ENCODE peak calls at places on chromosomes 1 and 21, in nine cellular contexts. F, U, Q, E, A, R, O, W and L are unnamed samples.

GRCh38 chr1:70909262-70909817 is 138.3 kb downstream of the PTGER3 start:
- DNase-seq in F (no peak), U (no peak), Q (no peak), E (no peak), A (no peak), R (no peak), O (no peak), W (no peak), L (no peak)

GRCh38 chr1:239719642-239720258 is 333.4 kb downstream of the CHRM3 start:
- DNase-seq in F (no peak), U (no peak), Q (no peak), E (no peak), A (no peak), R (no peak), O (no peak), W (no peak), L (no peak)

GRCh38 chr1:61271412-61271789 is 189.0 kb downstream of the NFIA start:
- DNase-seq in F (no peak), U (no peak), Q (no peak), E (no peak), A (no peak), R (no peak), O (no peak), W (no peak), L (no peak)

GRCh38 chr21:36482673-36483072 is 2.8 kb upstream of the CLDN14 start:
- DNase-seq in F (no peak), U (no peak), Q (no peak), E (no peak), A (no peak), R (no peak), O (no peak), W (no peak), L (no peak)

GRCh38 chr1:59494145-59494824 is 197.4 kb downstream of the FGGY start:
- DNase-seq in F (no peak), U (no peak), Q (no peak), E (peak; percentile 7), A (no peak), R (no peak), O (no peak), W (no peak), L (peak; percentile 54)

GRCh38 chr1:159849972-159850371 is 12.5 kb downstream of the VSIG8 start:
- DNase-seq in F (no peak), U (no peak), Q (no peak), E (peak; percentile 75), A (no peak), R (no peak), O (no peak), W (no peak), L (peak; percentile 52)

GRCh38 chr1:186609183-186609582 is 71.0 kb downstream of the PTGS2 start:
- DNase-seq in F (no peak), U (no peak), Q (no peak), E (no peak), A (no peak), R (no peak), O (no peak), W (no peak), L (no peak)

GRCh38 chr1:153791856-153792253 is 16.6 kb downstream of the SLC27A3 start:
- DNase-seq in F (no peak), U (no peak), Q (no peak), E (peak; percentile 28), A (no peak), R (peak; percentile 56), O (peak; percentile 42), W (no peak), L (no peak)

GRCh38 chr1:221310180-221310579 is 430.9 kb downstream of the HLX start:
- DNase-seq in F (no peak), U (no peak), Q (no peak), E (no peak), A (no peak), R (no peak), O (no peak), W (no peak), L (no peak)

GRCh38 chr1:24793762-24794161 is 48.5 kb downstream of the CLIC4 start:
- DNase-seq in F (no peak), U (no peak), Q (no peak), E (no peak), A (no peak), R (no peak), O (no peak), W (no peak), L (peak; percentile 85)

GRCh38 chr1:43614211-43614610 is 35.7 kb upstream of the KDM4A start:
- DNase-seq in F (no peak), U (no peak), Q (no peak), E (no peak), A (no peak), R (no peak), O (no peak), W (no peak), L (no peak)

GRCh38 chr1:164064501-164064900 is 494.5 kb upstream of the PBX1 start:
- DNase-seq in F (no peak), U (no peak), Q (no peak), E (peak; percentile 52), A (no peak), R (no peak), O (no peak), W (no peak), L (peak; percentile 7)

GRCh38 chr1:18765725-18766124 is 93.7 kb downstream of the TAS1R2 start:
- DNase-seq in F (no peak), U (no peak), Q (no peak), E (no peak), A (no peak), R (no peak), O (no peak), W (no peak), L (no peak)

DNA sequence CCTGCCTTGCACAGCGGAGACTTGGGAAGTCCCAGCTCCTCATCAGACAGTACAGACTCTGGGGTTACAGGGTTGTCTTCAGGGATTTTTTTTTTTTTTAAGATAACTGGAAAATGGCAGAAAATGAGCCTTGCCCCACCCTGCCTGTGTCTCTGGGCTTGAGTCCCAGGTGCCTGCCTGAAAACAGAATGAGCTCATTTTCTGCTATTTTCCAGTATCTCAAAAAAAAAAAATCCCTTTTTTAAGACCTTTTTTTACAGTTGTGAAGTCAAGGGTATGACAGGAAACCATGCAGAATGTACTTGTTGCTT is 10.1 kb downstream of the SLX9 start:
- DNase-seq in F (no peak), U (no peak), Q (no peak), E (no peak), A (no peak), R (no peak), O (no peak), W (no peak), L (no peak)
- TF ChIP-seq CTCF in F (no peak), U (no peak), Q (no peak), E (no peak), A (peak; percentile 47), R (no peak), O (no peak), W (no peak), L (no peak)

GRCh38 chr21:31777857-31778256 is 45.9 kb upstream of the SCAF4 start:
- DNase-seq in F (no peak), U (no peak), Q (no peak), E (no peak), A (no peak), R (no peak), O (no peak), W (no peak), L (no peak)

GRCh38 chr21:31781737-31782136 is 49.8 kb upstream of the SCAF4 start:
- DNase-seq in F (no peak), U (no peak), Q (no peak), E (peak; percentile 74), A (no peak), R (no peak), O (no peak), W (peak; percentile 27), L (peak; percentile 45)

GRCh38 chr21:31786164-31786920 is 54.4 kb upstream of the SCAF4 start:
- DNase-seq in F (no peak), U (no peak), Q (no peak), E (no peak), A (no peak), R (no peak), O (no peak), W (no peak), L (no peak)

DNA sequence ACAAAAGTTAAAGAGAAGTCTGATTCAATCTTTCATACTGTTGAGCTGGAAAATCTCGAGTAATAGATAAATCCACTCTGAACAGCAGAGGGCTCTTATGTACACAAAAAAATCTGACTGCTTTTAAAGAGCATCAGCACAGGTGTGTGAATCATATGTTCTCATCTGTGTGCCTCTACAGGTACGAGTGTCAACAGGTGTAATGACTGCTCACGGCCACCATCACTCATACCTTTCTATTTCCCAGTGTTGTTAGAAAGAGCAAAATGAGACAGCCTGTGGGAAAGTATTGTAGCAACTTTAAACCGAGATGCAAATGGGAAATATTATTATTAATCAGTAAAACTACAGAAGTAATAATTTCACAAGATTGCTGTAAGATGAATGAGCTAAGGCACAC is 49.0 kb upstream of the SCAF4 start:
- DNase-seq in F (no peak), U (no peak), Q (no peak), E (peak; percentile 54), A (peak; percentile 67), R (no peak), O (no peak), W (no peak), L (no peak)
- TF ChIP-seq CTCF in F (no peak), U (peak; percentile 26), Q (no peak), E (peak; percentile 33), A (peak; percentile 80), R (no peak), O (no peak), W (no peak), L (no peak)

DNA sequence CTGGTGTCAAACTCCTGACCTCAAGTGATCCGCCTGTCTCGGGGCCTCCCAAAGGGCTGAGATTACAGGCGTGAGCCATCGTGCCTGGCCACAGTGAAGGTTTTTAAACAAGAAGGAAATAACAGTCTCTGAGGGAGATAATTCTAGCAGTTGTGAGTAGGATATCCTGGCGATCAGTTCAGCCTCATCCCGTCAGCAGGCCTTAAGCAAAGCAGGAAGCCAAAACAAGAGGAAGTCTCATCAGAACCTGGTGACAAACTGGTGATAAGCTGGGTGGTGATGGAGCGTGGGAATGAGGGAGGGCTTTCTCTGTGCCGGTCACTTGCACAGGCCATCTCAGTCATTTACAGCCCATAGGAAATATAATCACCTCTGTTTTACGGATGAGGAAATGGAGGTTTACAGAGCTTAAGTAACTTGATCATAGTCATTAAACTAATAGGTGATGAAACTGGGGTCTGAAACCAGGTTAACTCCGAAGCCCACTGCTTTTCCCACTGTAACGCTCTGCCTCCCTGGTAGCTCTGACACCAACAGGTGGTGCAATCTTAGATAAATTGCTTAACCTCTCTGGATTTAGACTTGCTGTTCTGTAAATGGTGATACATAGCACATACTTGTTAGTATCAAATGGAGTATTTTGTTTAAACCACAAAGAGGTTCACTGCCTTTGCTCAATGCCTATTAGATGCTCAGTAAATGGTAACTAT is 40.8 kb upstream of the A3GALT2 start:
- DNase-seq in F (no peak), U (no peak), Q (no peak), E (no peak), A (no peak), R (no peak), O (no peak), W (no peak), L (peak; percentile 84)
- TF ChIP-seq CTCF in F (no peak), U (no peak), Q (no peak), E (no peak), A (no peak), R (no peak), O (no peak), W (no peak), L (no peak)

DNA sequence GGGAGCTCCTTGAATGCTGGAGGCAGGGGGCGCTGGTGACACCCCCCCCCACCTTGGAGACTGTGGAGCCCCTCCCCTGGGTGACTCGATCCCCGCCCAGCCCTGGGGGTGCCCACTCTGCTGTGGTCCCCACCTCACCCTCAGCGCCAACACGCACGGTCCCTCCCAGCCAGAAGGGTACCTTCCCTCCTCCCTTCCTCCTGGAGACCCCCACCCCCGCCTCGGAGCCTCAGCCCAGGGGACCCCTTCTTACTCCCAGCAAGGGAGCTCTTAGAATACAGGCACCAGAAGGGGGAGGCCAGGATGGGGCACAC is 5.6 kb downstream of the PLEKHG5 start:
- DNase-seq in F (no peak), U (no peak), Q (no peak), E (no peak), A (no peak), R (no peak), O (no peak), W (no peak), L (no peak)
- TF ChIP-seq CTCF in F (no peak), U (no peak), Q (no peak), E (no peak), A (no peak), R (no peak), O (no peak), W (no peak), L (no peak)